ENCODE peak calls at places on chromosomes 3 and 15, in seven cellular contexts. One of them, this sample, is unnamed.

GRCh38 chr3:63921741-63922482 is 9.7 kb upstream of the SCAANT1 start:
- DNase-seq in ELF-1: no peak
- DNase-seq in posterior cingulate gyrus: no peak
- DNase-seq in transverse colon: no peak
- DNase-seq in aorta: no peak
- DNase-seq in endothelial cell of umbilical vein: no peak
- DNase-seq in stimulated activated CD4-positive, alpha-beta T cell treated with anti-CD3 and anti-CD28 coated beads, TNF-alpha, amount 100 ng/mL, for 1 hour: no peak
- DNase-seq in this sample: no peak

GRCh38 chr15:98850991-98851776 is 156.4 kb downstream of the PGPEP1L start:
- DNase-seq in ELF-1: peak; percentile 87
- DNase-seq in posterior cingulate gyrus: peak; percentile 84
- DNase-seq in transverse colon: peak; percentile 82
- DNase-seq in aorta: peak; percentile 83
- DNase-seq in endothelial cell of umbilical vein: peak; percentile 78
- DNase-seq in stimulated activated CD4-positive, alpha-beta T cell treated with anti-CD3 and anti-CD28 coated beads, TNF-alpha, amount 100 ng/mL, for 1 hour: peak; percentile 33
- DNase-seq in this sample: peak; percentile 91

GRCh38 chr3:127792664-127793292 is 29.5 kb downstream of the MGLL start:
- DNase-seq in ELF-1: no peak
- DNase-seq in posterior cingulate gyrus: no peak
- DNase-seq in transverse colon: peak; percentile 68
- DNase-seq in aorta: peak; percentile 81
- DNase-seq in endothelial cell of umbilical vein: peak; percentile 82
- DNase-seq in stimulated activated CD4-positive, alpha-beta T cell treated with anti-CD3 and anti-CD28 coated beads, TNF-alpha, amount 100 ng/mL, for 1 hour: no peak
- DNase-seq in this sample: no peak

GRCh38 chr15:58856090-58856489 is 77.4 kb downstream of the SLTM start:
- DNase-seq in ELF-1: no peak
- DNase-seq in posterior cingulate gyrus: no peak
- DNase-seq in transverse colon: no peak
- DNase-seq in aorta: no peak
- DNase-seq in endothelial cell of umbilical vein: no peak
- DNase-seq in stimulated activated CD4-positive, alpha-beta T cell treated with anti-CD3 and anti-CD28 coated beads, TNF-alpha, amount 100 ng/mL, for 1 hour: no peak
- DNase-seq in this sample: no peak

GRCh38 chr3:51391566-51392300 is 648 bp downstream of the RBM15B start:
- DNase-seq in ELF-1: peak; percentile 47
- DNase-seq in posterior cingulate gyrus: peak; percentile 28
- DNase-seq in transverse colon: peak; percentile 31
- DNase-seq in aorta: peak; percentile 58
- DNase-seq in endothelial cell of umbilical vein: peak; percentile 50
- DNase-seq in stimulated activated CD4-positive, alpha-beta T cell treated with anti-CD3 and anti-CD28 coated beads, TNF-alpha, amount 100 ng/mL, for 1 hour: no peak
- DNase-seq in this sample: peak; percentile 38

GRCh38 chr15:97517726-97518125 is 442.8 kb upstream of the ARRDC4 start:
- DNase-seq in ELF-1: no peak
- DNase-seq in posterior cingulate gyrus: no peak
- DNase-seq in transverse colon: no peak
- DNase-seq in aorta: no peak
- DNase-seq in endothelial cell of umbilical vein: no peak
- DNase-seq in stimulated activated CD4-positive, alpha-beta T cell treated with anti-CD3 and anti-CD28 coated beads, TNF-alpha, amount 100 ng/mL, for 1 hour: no peak
- DNase-seq in this sample: no peak

GRCh38 chr15:80732148-80732547 is 37.0 kb downstream of the ABHD17C start:
- DNase-seq in ELF-1: no peak
- DNase-seq in posterior cingulate gyrus: no peak
- DNase-seq in transverse colon: no peak
- DNase-seq in aorta: no peak
- DNase-seq in endothelial cell of umbilical vein: no peak
- DNase-seq in stimulated activated CD4-positive, alpha-beta T cell treated with anti-CD3 and anti-CD28 coated beads, TNF-alpha, amount 100 ng/mL, for 1 hour: no peak
- DNase-seq in this sample: peak; percentile 4

GRCh38 chr3:100207886-100208285 is 52.9 kb upstream of the TBC1D23 start:
- DNase-seq in ELF-1: no peak
- DNase-seq in posterior cingulate gyrus: no peak
- DNase-seq in transverse colon: no peak
- DNase-seq in aorta: no peak
- DNase-seq in endothelial cell of umbilical vein: no peak
- DNase-seq in stimulated activated CD4-positive, alpha-beta T cell treated with anti-CD3 and anti-CD28 coated beads, TNF-alpha, amount 100 ng/mL, for 1 hour: no peak
- DNase-seq in this sample: no peak

GRCh38 chr3:88189361-88189810 is 39.6 kb downstream of the C3orf38 start:
- DNase-seq in ELF-1: no peak
- DNase-seq in posterior cingulate gyrus: no peak
- DNase-seq in transverse colon: no peak
- DNase-seq in aorta: no peak
- DNase-seq in endothelial cell of umbilical vein: no peak
- DNase-seq in stimulated activated CD4-positive, alpha-beta T cell treated with anti-CD3 and anti-CD28 coated beads, TNF-alpha, amount 100 ng/mL, for 1 hour: no peak
- DNase-seq in this sample: no peak

GRCh38 chr15:71056111-71056510 is 59.2 kb upstream of the THSD4 start:
- DNase-seq in ELF-1: no peak
- DNase-seq in posterior cingulate gyrus: no peak
- DNase-seq in transverse colon: no peak
- DNase-seq in aorta: no peak
- DNase-seq in endothelial cell of umbilical vein: no peak
- DNase-seq in stimulated activated CD4-positive, alpha-beta T cell treated with anti-CD3 and anti-CD28 coated beads, TNF-alpha, amount 100 ng/mL, for 1 hour: no peak
- DNase-seq in this sample: no peak

GRCh38 chr3:15903164-15903563 is 105.4 kb upstream of the ANKRD28 start:
- DNase-seq in ELF-1: no peak
- DNase-seq in posterior cingulate gyrus: no peak
- DNase-seq in transverse colon: no peak
- DNase-seq in aorta: peak; percentile 67
- DNase-seq in endothelial cell of umbilical vein: no peak
- DNase-seq in stimulated activated CD4-positive, alpha-beta T cell treated with anti-CD3 and anti-CD28 coated beads, TNF-alpha, amount 100 ng/mL, for 1 hour: no peak
- DNase-seq in this sample: no peak

GRCh38 chr15:33293619-33294309 is 17.0 kb upstream of the RYR3 start:
- DNase-seq in ELF-1: peak; percentile 29
- DNase-seq in posterior cingulate gyrus: no peak
- DNase-seq in transverse colon: no peak
- DNase-seq in aorta: no peak
- DNase-seq in endothelial cell of umbilical vein: peak; percentile 75
- DNase-seq in stimulated activated CD4-positive, alpha-beta T cell treated with anti-CD3 and anti-CD28 coated beads, TNF-alpha, amount 100 ng/mL, for 1 hour: no peak
- DNase-seq in this sample: no peak

GRCh38 chr15:48132874-48133273 is 12.1 kb downstream of the SLC24A5 start:
- DNase-seq in ELF-1: no peak
- DNase-seq in posterior cingulate gyrus: no peak
- DNase-seq in transverse colon: no peak
- DNase-seq in aorta: no peak
- DNase-seq in endothelial cell of umbilical vein: no peak
- DNase-seq in stimulated activated CD4-positive, alpha-beta T cell treated with anti-CD3 and anti-CD28 coated beads, TNF-alpha, amount 100 ng/mL, for 1 hour: no peak
- DNase-seq in this sample: no peak

GRCh38 chr3:170499562-170500156 is 81.0 kb downstream of the CLDN11 start:
- DNase-seq in ELF-1: peak; percentile 59
- DNase-seq in posterior cingulate gyrus: peak; percentile 63
- DNase-seq in transverse colon: peak; percentile 25
- DNase-seq in aorta: no peak
- DNase-seq in endothelial cell of umbilical vein: peak; percentile 39
- DNase-seq in stimulated activated CD4-positive, alpha-beta T cell treated with anti-CD3 and anti-CD28 coated beads, TNF-alpha, amount 100 ng/mL, for 1 hour: no peak
- DNase-seq in this sample: peak; percentile 64

GRCh38 chr15:27576576-27576975 is 522.5 kb downstream of the OCA2 start:
- DNase-seq in ELF-1: no peak
- DNase-seq in posterior cingulate gyrus: no peak
- DNase-seq in transverse colon: no peak
- DNase-seq in aorta: no peak
- DNase-seq in endothelial cell of umbilical vein: no peak
- DNase-seq in stimulated activated CD4-positive, alpha-beta T cell treated with anti-CD3 and anti-CD28 coated beads, TNF-alpha, amount 100 ng/mL, for 1 hour: no peak
- DNase-seq in this sample: no peak

GRCh38 chr15:78059110-78059839 is 18.2 kb downstream of the TBC1D2B start:
- DNase-seq in ELF-1: no peak
- DNase-seq in posterior cingulate gyrus: no peak
- DNase-seq in transverse colon: no peak
- DNase-seq in aorta: no peak
- DNase-seq in endothelial cell of umbilical vein: peak; percentile 55
- DNase-seq in stimulated activated CD4-positive, alpha-beta T cell treated with anti-CD3 and anti-CD28 coated beads, TNF-alpha, amount 100 ng/mL, for 1 hour: no peak
- DNase-seq in this sample: peak; percentile 89

GRCh38 chr3:63478962-63479660 is 173.4 kb upstream of the SNTN start:
- DNase-seq in ELF-1: no peak
- DNase-seq in posterior cingulate gyrus: no peak
- DNase-seq in transverse colon: no peak
- DNase-seq in aorta: no peak
- DNase-seq in endothelial cell of umbilical vein: no peak
- DNase-seq in stimulated activated CD4-positive, alpha-beta T cell treated with anti-CD3 and anti-CD28 coated beads, TNF-alpha, amount 100 ng/mL, for 1 hour: no peak
- DNase-seq in this sample: peak; percentile 31

GRCh38 chr15:56064152-56064551 is 70.7 kb upstream of the NEDD4 start:
- DNase-seq in ELF-1: no peak
- DNase-seq in posterior cingulate gyrus: no peak
- DNase-seq in transverse colon: no peak
- DNase-seq in aorta: no peak
- DNase-seq in endothelial cell of umbilical vein: no peak
- DNase-seq in stimulated activated CD4-positive, alpha-beta T cell treated with anti-CD3 and anti-CD28 coated beads, TNF-alpha, amount 100 ng/mL, for 1 hour: no peak
- DNase-seq in this sample: no peak